ENCODE peak calls at places on chromosomes 1 and 21, in eight cellular contexts. V is NCI-H774, X is NCI-H2081, S is aorta, P is HEK293T, B is C1 segment of cervical spinal cord, Y is kidney tubule cell, M is ACHN. J is an unnamed sample.

GRCh38 chr1:16630661-16631247 is 17.4 kb upstream of the NBPF1 start:
- DNase-seq in S (peak; percentile 81), P (no peak), V (no peak), M (no peak), B (no peak), Y (no peak), X (no peak), J (no peak)

GRCh38 chr21:29279531-29279930 is 19.2 kb upstream of the BACH1 start:
- DNase-seq in Y (no peak), P (no peak), B (no peak), X (no peak), S (no peak), V (no peak), M (no peak), J (no peak)

GRCh38 chr1:16144325-16145029 is 11.4 kb downstream of the EPHA2 start:
- DNase-seq in X (no peak), B (no peak), P (no peak), V (no peak), M (no peak), Y (no peak), S (no peak), J (no peak)

GRCh38 chr1:8121261-8122159 is 95.4 kb upstream of the ERRFI1 start:
- DNase-seq in X (no peak), P (no peak), S (peak; percentile 77), V (no peak), M (no peak), Y (peak; percentile 62), B (peak; percentile 45), J (no peak)

GRCh38 chr1:36803870-36804560 is 230.3 kb downstream of the GRIK3 start:
- DNase-seq in Y (no peak), B (no peak), P (no peak), S (no peak), V (no peak), M (no peak), X (no peak), J (no peak)

GRCh38 chr1:12604114-12604874 is 13.7 kb downstream of the DHRS3 start:
- DNase-seq in B (no peak), P (no peak), V (no peak), S (no peak), X (peak; percentile 10), M (peak; percentile 87), Y (peak; percentile 94), J (no peak)

GRCh38 chr1:28163496-28164120 is 12.9 kb downstream of the PTAFR start:
- DNase-seq in S (no peak), B (peak; percentile 73), M (no peak), Y (no peak), X (no peak), P (no peak), V (no peak), J (peak; percentile 73)

GRCh38 chr1:17419626-17420328 is 19.7 kb downstream of the RCC2 start:
- DNase-seq in M (peak; percentile 16), Y (peak; percentile 45), S (peak; percentile 91), V (no peak), X (no peak), B (peak; percentile 44), P (peak; percentile 89), J (no peak)

GRCh38 chr1:67429011-67429527 is 1.1 kb downstream of the SERBP1 start:
- DNase-seq in V (no peak), M (peak; percentile 32), P (peak; percentile 36), X (peak; percentile 15), S (no peak), B (peak; percentile 42), Y (peak; percentile 15), J (no peak)

GRCh38 chr21:43880111-43880985 is 15.3 kb downstream of the AGPAT3 start:
- DNase-seq in B (peak; percentile 72), Y (peak; percentile 75), V (no peak), M (no peak), X (no peak), S (no peak), P (no peak), J (no peak)

GRCh38 chr1:234934611-234935033 is 194.0 kb downstream of the TOMM20 start:
- DNase-seq in S (no peak), X (no peak), Y (peak; percentile 62), V (no peak), P (no peak), B (no peak), M (no peak), J (no peak)

GRCh38 chr1:9413143-9413876 is 120.6 kb downstream of the SPSB1 start:
- DNase-seq in S (peak; percentile 88), X (no peak), Y (peak; percentile 86), P (no peak), V (no peak), B (peak; percentile 69), M (peak; percentile 75), J (no peak)

GRCh38 chr1:51305371-51305823 is 25.0 kb downstream of the TTC39A start:
- DNase-seq in M (peak; percentile 39), X (no peak), B (no peak), P (no peak), V (no peak), Y (peak; percentile 92), S (no peak), J (no peak)

GRCh38 chr21:34639882-34640788 is 25.2 kb upstream of the RCAN1 start:
- DNase-seq in V (no peak), B (no peak), M (no peak), S (no peak), P (no peak), Y (no peak), X (no peak), J (no peak)

GRCh38 chr1:171267391-171267790 is 19.1 kb downstream of the FMO1 start:
- DNase-seq in Y (no peak), X (no peak), P (no peak), V (no peak), B (no peak), M (no peak), S (no peak), J (no peak)

GRCh38 chr21:45523411-45524101 is 18.7 kb downstream of the SLC19A1 start:
- DNase-seq in Y (no peak), B (no peak), V (no peak), X (no peak), S (peak; percentile 74), M (no peak), P (no peak), J (no peak)

GRCh38 chr1:53368314-53369033 is 40.6 kb upstream of the LRP8 start:
- DNase-seq in M (no peak), V (no peak), S (peak; percentile 59), Y (no peak), B (no peak), P (no peak), X (peak; percentile 50), J (no peak)

J was measured in hypothalamus.